ENCODE peak calls at places on chromosomes 1 and 21, in four cellular contexts. E is T-helper 22 cell; T is stimulated activated CD4-positive, alpha-beta T cell treated with anti-CD3 and anti-CD28 coated beads, Interleukin-4, amount 100 ng/mL, for 48 hours; V is hypothalamus. Y is an unnamed sample.

GRCh38 chr1:109979489-109980091 is 5.0 kb upstream of the AHCYL1 start:
- DNase-seq in V (no peak), E (no peak), T (no peak), Y (no peak)

GRCh38 chr21:32414579-32415358 is 2.3 kb downstream of the EVA1C start:
- DNase-seq in V (no peak), T (no peak), E (no peak), Y (no peak)

GRCh38 chr21:25964926-25965325 is 205.6 kb downstream of the APP start:
- DNase-seq in V (no peak), E (no peak), T (no peak), Y (no peak)

GRCh38 chr1:68201546-68202238 is 30.6 kb downstream of the WLS start:
- DNase-seq in V (no peak), E (no peak), T (no peak), Y (no peak)

GRCh38 chr1:75310067-75310466 is 175.9 kb downstream of the LHX8 start:
- DNase-seq in T (no peak), V (no peak), E (no peak), Y (no peak)

GRCh38 chr1:98939471-98939870 is 65.2 kb downstream of the PLPPR5 start:
- DNase-seq in T (no peak), V (no peak), E (no peak), Y (no peak)

GRCh38 chr1:94039514-94039870 is 81.5 kb downstream of the ABCA4 start:
- DNase-seq in V (no peak), T (peak), E (no peak), Y (no peak)

GRCh38 chr21:29376556-29376955 is 77.8 kb downstream of the BACH1 start:
- DNase-seq in E (peak), V (no peak), T (peak), Y (no peak)

GRCh38 chr1:31264790-31265386 is 25.2 kb upstream of the NKAIN1 start:
- DNase-seq in T (no peak), E (no peak), V (no peak), Y (no peak)

GRCh38 chr1:203124546-203125317 is 2.8 kb upstream of the ADORA1 start:
- DNase-seq in T (no peak), V (no peak), E (no peak), Y (no peak)

GRCh38 chr1:174999926-175000696 is at the start of gene CACYBP:
- DNase-seq in V (no peak), E (no peak), T (peak), Y (peak)

GRCh38 chr1:162040657-162041056 is 17.0 kb upstream of the OLFML2B start:
- DNase-seq in E (no peak), V (no peak), T (no peak), Y (no peak)

GRCh38 chr1:5738911-5739462 is 253.2 kb downstream of the NPHP4 start:
- DNase-seq in V (no peak), E (no peak), T (no peak), Y (no peak)

GRCh38 chr1:6547301-6547700 is 7.0 kb downstream of the NOL9 start:
- DNase-seq in T (no peak), V (no peak), E (no peak), Y (no peak)

GRCh38 chr1:207897188-207897587 is 13.7 kb downstream of the CD34 start:
- DNase-seq in T (no peak), V (no peak), E (no peak), Y (no peak)

GRCh38 chr1:226940029-226940805 is at the start of gene COQ8A:
- DNase-seq in T (peak), V (peak), E (peak), Y (peak)